ENCODE peak calls at places on chromosomes 7 and 10, in four cellular contexts. E is testis, G is spleen, R is esophagus muscularis mucosa. Z is an unnamed sample.

GRCh38 chr10:132675031-132675740 is 110.8 kb downstream of the NKX6-2 start:
- DNase-seq in E (no peak), G (peak; percentile 32), R (no peak), Z (no peak)

GRCh38 chr10:1377231-1377630 is 321.0 kb downstream of the WDR37 start:
- DNase-seq in E (no peak), G (no peak), R (peak; percentile 53), Z (no peak)

GRCh38 chr10:110168601-110169481 is 38.6 kb upstream of the MXI1 start:
- DNase-seq in E (peak; percentile 9), G (peak; percentile 41), R (peak; percentile 87), Z (peak; percentile 72)

GRCh38 chr10:127314797-127315196 is 118.4 kb upstream of the INSYN2A start:
- DNase-seq in E (no peak), G (no peak), R (no peak), Z (no peak)

GRCh38 chr10:17077905-17078289 is 51.7 kb downstream of the CUBN start:
- DNase-seq in E (no peak), G (no peak), R (no peak), Z (no peak)

GRCh38 chr7:82284936-82285519 is 158.5 kb downstream of the CACNA2D1 start:
- DNase-seq in E (no peak), G (no peak), R (no peak), Z (no peak)

GRCh38 chr10:100370561-100370975 is 23.5 kb downstream of the SCD start:
- DNase-seq in E (no peak), G (no peak), R (no peak), Z (no peak)

GRCh38 chr10:33055636-33056035 is 97.6 kb upstream of the ITGB1 start:
- DNase-seq in E (no peak), G (no peak), R (no peak), Z (no peak)

GRCh38 chr10:23396695-23397094 is 42.2 kb upstream of the OTUD1 start:
- DNase-seq in E (no peak), G (no peak), R (no peak), Z (no peak)

GRCh38 chr10:114520453-114520852 is 116.2 kb upstream of the AFAP1L2 start:
- DNase-seq in E (no peak), G (no peak), R (no peak), Z (no peak)

GRCh38 chr10:72487521-72487920 is 132.8 kb upstream of the DNAJB12 start:
- DNase-seq in E (no peak), G (no peak), R (no peak), Z (no peak)

GRCh38 chr10:94583164-94583563 is 37.6 kb downstream of the HELLS start:
- DNase-seq in E (no peak), G (no peak), R (no peak), Z (no peak)

GRCh38 chr7:12244129-12244528 is 33.0 kb downstream of the TMEM106B start:
- DNase-seq in E (peak; percentile 67), G (no peak), R (no peak), Z (no peak)

GRCh38 chr10:29243750-29244149 is 45.1 kb upstream of the LYZL1 start:
- DNase-seq in E (peak; percentile 33), G (no peak), R (no peak), Z (no peak)
- TF ChIP-seq CTCF in E (no peak), G (no peak), R (peak; percentile 10), Z (no peak)

DNA sequence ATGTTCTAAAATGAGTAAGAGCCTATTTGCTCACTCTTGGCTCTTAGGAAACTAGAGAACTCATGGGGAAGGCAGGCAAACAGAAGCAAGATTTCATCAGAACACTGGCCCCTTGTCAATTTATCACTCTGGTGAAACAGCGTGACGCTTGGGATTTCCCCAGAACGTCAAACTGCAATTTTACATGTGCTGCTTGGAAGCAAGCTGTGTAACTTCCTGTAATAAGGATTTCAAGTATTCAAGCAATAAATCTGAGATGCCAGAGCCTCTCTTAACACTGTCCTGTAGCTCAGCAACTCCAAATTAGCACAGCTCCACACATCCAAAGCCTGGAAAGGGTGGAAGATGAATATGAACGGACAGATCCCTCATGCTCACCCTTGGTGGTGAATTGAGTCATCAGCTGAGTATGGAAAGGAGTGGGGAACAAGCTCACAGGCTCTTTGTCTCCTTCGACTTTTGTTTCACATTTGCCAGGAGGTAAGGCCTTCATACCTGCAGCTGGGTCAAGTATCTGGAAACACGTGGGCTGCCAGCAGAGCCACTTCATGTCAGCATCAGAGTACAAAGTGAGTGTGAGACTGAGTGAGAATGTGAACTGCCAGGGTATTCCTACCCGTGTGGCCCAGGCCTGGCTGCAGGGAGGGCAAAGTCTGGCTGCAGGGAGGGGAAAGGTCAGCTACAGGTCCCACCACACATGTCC is 140.4 kb upstream of the NAMPT start:
- DNase-seq in E (peak; percentile 81), G (no peak), R (peak; percentile 97), Z (peak; percentile 94)
- TF ChIP-seq POLR2A in E (no peak), G (no peak), R (no peak), Z (no peak)

DNA sequence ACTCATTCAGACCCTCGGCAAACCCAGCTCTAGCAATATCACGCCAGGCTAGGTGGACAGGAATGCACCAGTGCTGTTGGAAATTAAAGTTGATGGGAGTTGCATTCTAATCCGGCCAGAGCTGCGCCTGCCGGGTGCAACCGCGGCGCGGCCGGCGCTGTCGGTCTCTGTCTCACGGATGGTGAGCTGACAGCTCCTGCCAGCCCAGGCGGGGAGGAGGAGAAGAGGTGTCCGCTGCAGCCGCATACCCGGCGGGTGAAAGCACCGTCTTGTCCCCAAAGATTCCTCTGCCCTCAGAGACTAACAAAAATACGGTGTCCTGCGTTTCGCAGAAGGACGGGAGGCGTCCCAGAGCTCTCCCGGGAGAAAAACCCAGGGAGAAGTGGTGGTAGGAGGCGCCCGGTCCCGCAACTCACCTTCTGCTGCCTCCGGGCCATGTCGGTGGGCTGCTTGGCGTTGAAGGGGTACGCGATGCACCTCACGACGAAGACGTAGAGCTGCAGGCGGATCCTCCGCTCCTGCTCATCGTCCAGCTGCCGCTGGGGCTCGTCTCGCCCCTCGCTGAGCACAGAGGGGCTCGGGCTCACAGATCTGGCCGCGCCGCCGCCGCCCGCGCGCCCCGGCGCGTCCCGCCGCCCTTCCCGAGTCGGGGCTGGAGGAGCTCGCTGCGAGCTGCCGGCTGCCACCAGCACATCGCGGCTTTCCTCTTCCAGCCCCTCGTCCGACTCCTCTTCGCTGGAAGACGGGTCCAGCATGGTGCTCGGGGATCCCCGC is 490 bp downstream of the CADPS2 start:
- DNase-seq in E (peak; percentile 51), G (peak; percentile 76), R (no peak), Z (no peak)
- TF ChIP-seq CTCF in E (no peak), G (no peak), R (peak; percentile 42), Z (no peak)

GRCh38 chr7:99098824-99099498 is 44.9 kb downstream of the SMURF1 start:
- DNase-seq in E (no peak), G (no peak), R (no peak), Z (no peak)
- TF ChIP-seq POLR2A in E (no peak), G (no peak), R (no peak), Z (no peak)

GRCh38 chr10:122525788-122526187 is 34.8 kb upstream of the DMBT1 start:
- DNase-seq in E (no peak), G (no peak), R (no peak), Z (no peak)
- TF ChIP-seq CTCF in E (no peak), G (no peak), R (peak; percentile 27), Z (no peak)